ENCODE peak calls at places on chromosomes 3 and 15, in seven cellular contexts. One of them, this sample, is unnamed.

GRCh38 chr3:126490619-126491018 is 14.9 kb upstream of the ZXDC start:
- DNase-seq in stomach: no peak
- DNase-seq in cardiac muscle cell: no peak
- DNase-seq in HCT116: no peak
- DNase-seq in brain microvascular endothelial cell: no peak
- DNase-seq in uterus: no peak
- DNase-seq in dorsolateral prefrontal cortex: no peak
- DNase-seq in this sample: no peak

GRCh38 chr3:66744986-66745385 is 244.2 kb upstream of the LRIG1 start:
- DNase-seq in stomach: no peak
- DNase-seq in cardiac muscle cell: no peak
- DNase-seq in HCT116: no peak
- DNase-seq in brain microvascular endothelial cell: no peak
- DNase-seq in uterus: no peak
- DNase-seq in dorsolateral prefrontal cortex: no peak
- DNase-seq in this sample: no peak

GRCh38 chr15:28005004-28005527 is 94.0 kb downstream of the OCA2 start:
- DNase-seq in stomach: no peak
- DNase-seq in cardiac muscle cell: no peak
- DNase-seq in HCT116: no peak
- DNase-seq in brain microvascular endothelial cell: no peak
- DNase-seq in uterus: no peak
- DNase-seq in dorsolateral prefrontal cortex: no peak
- DNase-seq in this sample: no peak

GRCh38 chr15:34275154-34275553 is 50.3 kb downstream of the EMC4 start:
- DNase-seq in stomach: no peak
- DNase-seq in cardiac muscle cell: no peak
- DNase-seq in HCT116: no peak
- DNase-seq in brain microvascular endothelial cell: peak
- DNase-seq in uterus: no peak
- DNase-seq in dorsolateral prefrontal cortex: no peak
- DNase-seq in this sample: no peak

GRCh38 chr15:78174398-78174797 is 25.2 kb downstream of the IDH3A start:
- DNase-seq in stomach: no peak
- DNase-seq in cardiac muscle cell: no peak
- DNase-seq in HCT116: no peak
- DNase-seq in brain microvascular endothelial cell: no peak
- DNase-seq in uterus: no peak
- DNase-seq in dorsolateral prefrontal cortex: no peak
- DNase-seq in this sample: no peak

GRCh38 chr3:50157821-50158556 is 2.9 kb downstream of the SEMA3F start:
- DNase-seq in stomach: no peak
- DNase-seq in cardiac muscle cell: peak
- DNase-seq in HCT116: no peak
- DNase-seq in brain microvascular endothelial cell: no peak
- DNase-seq in uterus: no peak
- DNase-seq in dorsolateral prefrontal cortex: no peak
- DNase-seq in this sample: no peak

GRCh38 chr15:61000276-61000675 is 228.8 kb downstream of the RORA start:
- DNase-seq in stomach: no peak
- DNase-seq in cardiac muscle cell: no peak
- DNase-seq in HCT116: no peak
- DNase-seq in brain microvascular endothelial cell: no peak
- DNase-seq in uterus: no peak
- DNase-seq in dorsolateral prefrontal cortex: no peak
- DNase-seq in this sample: no peak

GRCh38 chr3:2706144-2706835 is 403.9 kb downstream of the IL5RA start:
- DNase-seq in stomach: no peak
- DNase-seq in cardiac muscle cell: no peak
- DNase-seq in HCT116: no peak
- DNase-seq in brain microvascular endothelial cell: no peak
- DNase-seq in uterus: no peak
- DNase-seq in dorsolateral prefrontal cortex: no peak
- DNase-seq in this sample: no peak

GRCh38 chr3:149990423-149990953 is 19.8 kb upstream of the PFN2 start:
- DNase-seq in stomach: no peak
- DNase-seq in cardiac muscle cell: no peak
- DNase-seq in HCT116: no peak
- DNase-seq in brain microvascular endothelial cell: no peak
- DNase-seq in uterus: no peak
- DNase-seq in dorsolateral prefrontal cortex: no peak
- DNase-seq in this sample: no peak

GRCh38 chr3:51386159-51386851 is 1.2 kb downstream of the MANF start:
- DNase-seq in stomach: no peak
- DNase-seq in cardiac muscle cell: no peak
- DNase-seq in HCT116: no peak
- DNase-seq in brain microvascular endothelial cell: no peak
- DNase-seq in uterus: no peak
- DNase-seq in dorsolateral prefrontal cortex: no peak
- DNase-seq in this sample: peak

GRCh38 chr3:12859840-12860239 is 18.5 kb upstream of the RPL32 start:
- DNase-seq in stomach: no peak
- DNase-seq in cardiac muscle cell: no peak
- DNase-seq in HCT116: no peak
- DNase-seq in brain microvascular endothelial cell: no peak
- DNase-seq in uterus: no peak
- DNase-seq in dorsolateral prefrontal cortex: no peak
- DNase-seq in this sample: no peak

GRCh38 chr15:25849431-25849921 is 13.7 kb downstream of the ATP10A start:
- DNase-seq in stomach: no peak
- DNase-seq in cardiac muscle cell: peak
- DNase-seq in HCT116: no peak
- DNase-seq in brain microvascular endothelial cell: peak
- DNase-seq in uterus: no peak
- DNase-seq in dorsolateral prefrontal cortex: no peak
- DNase-seq in this sample: peak

GRCh38 chr3:148710665-148711064 is 13.0 kb downstream of the AGTR1 start:
- DNase-seq in stomach: no peak
- DNase-seq in cardiac muscle cell: no peak
- DNase-seq in HCT116: no peak
- DNase-seq in brain microvascular endothelial cell: no peak
- DNase-seq in uterus: no peak
- DNase-seq in dorsolateral prefrontal cortex: no peak
- DNase-seq in this sample: no peak

GRCh38 chr3:160192310-160192709 is 32.9 kb upstream of the C3orf80 start:
- DNase-seq in stomach: no peak
- DNase-seq in cardiac muscle cell: no peak
- DNase-seq in HCT116: no peak
- DNase-seq in brain microvascular endothelial cell: no peak
- DNase-seq in uterus: no peak
- DNase-seq in dorsolateral prefrontal cortex: no peak
- DNase-seq in this sample: no peak

GRCh38 chr3:136860541-136860940 is 1.5 kb upstream of the NCK1 start:
- DNase-seq in stomach: no peak
- DNase-seq in cardiac muscle cell: peak
- DNase-seq in HCT116: no peak
- DNase-seq in brain microvascular endothelial cell: no peak
- DNase-seq in uterus: no peak
- DNase-seq in dorsolateral prefrontal cortex: no peak
- DNase-seq in this sample: no peak

GRCh38 chr15:62742409-62743171 is 300.0 kb upstream of the TPM1 start:
- DNase-seq in stomach: peak
- DNase-seq in cardiac muscle cell: peak
- DNase-seq in HCT116: peak
- DNase-seq in brain microvascular endothelial cell: peak
- DNase-seq in uterus: peak
- DNase-seq in dorsolateral prefrontal cortex: peak
- DNase-seq in this sample: peak

GRCh38 chr3:46673151-46674030 is 20.1 kb downstream of the ALS2CL start:
- DNase-seq in stomach: no peak
- DNase-seq in cardiac muscle cell: no peak
- DNase-seq in HCT116: no peak
- DNase-seq in brain microvascular endothelial cell: no peak
- DNase-seq in uterus: no peak
- DNase-seq in dorsolateral prefrontal cortex: peak
- DNase-seq in this sample: no peak

GRCh38 chr3:42501681-42502428 is 588 bp upstream of the VIPR1 start:
- DNase-seq in stomach: peak
- DNase-seq in cardiac muscle cell: peak
- DNase-seq in HCT116: no peak
- DNase-seq in brain microvascular endothelial cell: peak
- DNase-seq in uterus: peak
- DNase-seq in dorsolateral prefrontal cortex: no peak
- DNase-seq in this sample: peak

GRCh38 chr15:63997715-63998442 is 48.4 kb downstream of the DAPK2 start:
- DNase-seq in stomach: no peak
- DNase-seq in cardiac muscle cell: no peak
- DNase-seq in HCT116: no peak
- DNase-seq in brain microvascular endothelial cell: no peak
- DNase-seq in uterus: no peak
- DNase-seq in dorsolateral prefrontal cortex: no peak
- DNase-seq in this sample: no peak

GRCh38 chr3:115418583-115418982 is 204.7 kb upstream of the GAP43 start:
- DNase-seq in stomach: no peak
- DNase-seq in cardiac muscle cell: no peak
- DNase-seq in HCT116: no peak
- DNase-seq in brain microvascular endothelial cell: no peak
- DNase-seq in uterus: no peak
- DNase-seq in dorsolateral prefrontal cortex: no peak
- DNase-seq in this sample: no peak

GRCh38 chr3:33389908-33390307 is 50.3 kb downstream of the UBP1 start:
- DNase-seq in stomach: no peak
- DNase-seq in cardiac muscle cell: no peak
- DNase-seq in HCT116: no peak
- DNase-seq in brain microvascular endothelial cell: no peak
- DNase-seq in uterus: no peak
- DNase-seq in dorsolateral prefrontal cortex: no peak
- DNase-seq in this sample: no peak

GRCh38 chr15:68601206-68602197 is 22.7 kb downstream of the CORO2B start:
- DNase-seq in stomach: no peak
- DNase-seq in cardiac muscle cell: peak
- DNase-seq in HCT116: no peak
- DNase-seq in brain microvascular endothelial cell: no peak
- DNase-seq in uterus: peak
- DNase-seq in dorsolateral prefrontal cortex: no peak
- DNase-seq in this sample: no peak

GRCh38 chr3:157123621-157124020 is 36.3 kb downstream of the CCNL1 start:
- DNase-seq in stomach: no peak
- DNase-seq in cardiac muscle cell: no peak
- DNase-seq in HCT116: no peak
- DNase-seq in brain microvascular endothelial cell: no peak
- DNase-seq in uterus: no peak
- DNase-seq in dorsolateral prefrontal cortex: no peak
- DNase-seq in this sample: no peak

GRCh38 chr3:22241110-22241509 is 490.1 kb upstream of the ZNF385D start:
- DNase-seq in stomach: no peak
- DNase-seq in cardiac muscle cell: no peak
- DNase-seq in HCT116: no peak
- DNase-seq in brain microvascular endothelial cell: no peak
- DNase-seq in uterus: no peak
- DNase-seq in dorsolateral prefrontal cortex: no peak
- DNase-seq in this sample: no peak

GRCh38 chr3:57331078-57331477 is 38.6 kb upstream of the ASB14 start:
- DNase-seq in stomach: no peak
- DNase-seq in cardiac muscle cell: no peak
- DNase-seq in HCT116: no peak
- DNase-seq in brain microvascular endothelial cell: no peak
- DNase-seq in uterus: no peak
- DNase-seq in dorsolateral prefrontal cortex: no peak
- DNase-seq in this sample: no peak

GRCh38 chr3:178826437-178827010 is 245.1 kb downstream of the ZMAT3 start:
- DNase-seq in stomach: no peak
- DNase-seq in cardiac muscle cell: no peak
- DNase-seq in HCT116: no peak
- DNase-seq in brain microvascular endothelial cell: no peak
- DNase-seq in uterus: no peak
- DNase-seq in dorsolateral prefrontal cortex: no peak
- DNase-seq in this sample: no peak
- H3K4me3 ChIP-seq in stomach: no peak
- H3K4me3 ChIP-seq in cardiac muscle cell: no peak
- H3K4me3 ChIP-seq in HCT116: no peak
- H3K4me3 ChIP-seq in brain microvascular endothelial cell: no peak
- H3K4me3 ChIP-seq in uterus: no peak
- H3K4me3 ChIP-seq in dorsolateral prefrontal cortex: no peak
- H3K4me3 ChIP-seq in this sample: no peak

GRCh38 chr15:51162865-51163762 is 68.4 kb upstream of the TNFAIP8L3 start:
- DNase-seq in stomach: peak
- DNase-seq in cardiac muscle cell: peak
- DNase-seq in HCT116: peak
- DNase-seq in brain microvascular endothelial cell: peak
- DNase-seq in uterus: peak
- DNase-seq in dorsolateral prefrontal cortex: peak
- DNase-seq in this sample: no peak

GRCh38 chr15:51161491-51162260 is 67.0 kb upstream of the TNFAIP8L3 start:
- DNase-seq in stomach: no peak
- DNase-seq in cardiac muscle cell: no peak
- DNase-seq in HCT116: no peak
- DNase-seq in brain microvascular endothelial cell: peak
- DNase-seq in uterus: no peak
- DNase-seq in dorsolateral prefrontal cortex: no peak
- DNase-seq in this sample: no peak

GRCh38 chr15:51160484-51160883 is 65.8 kb upstream of the TNFAIP8L3 start:
- DNase-seq in stomach: no peak
- DNase-seq in cardiac muscle cell: no peak
- DNase-seq in HCT116: no peak
- DNase-seq in brain microvascular endothelial cell: no peak
- DNase-seq in uterus: no peak
- DNase-seq in dorsolateral prefrontal cortex: peak
- DNase-seq in this sample: no peak

GRCh38 chr15:51168700-51169099 is 74.0 kb upstream of the TNFAIP8L3 start:
- DNase-seq in stomach: no peak
- DNase-seq in cardiac muscle cell: no peak
- DNase-seq in HCT116: no peak
- DNase-seq in brain microvascular endothelial cell: no peak
- DNase-seq in uterus: no peak
- DNase-seq in dorsolateral prefrontal cortex: no peak
- DNase-seq in this sample: no peak

DNA sequence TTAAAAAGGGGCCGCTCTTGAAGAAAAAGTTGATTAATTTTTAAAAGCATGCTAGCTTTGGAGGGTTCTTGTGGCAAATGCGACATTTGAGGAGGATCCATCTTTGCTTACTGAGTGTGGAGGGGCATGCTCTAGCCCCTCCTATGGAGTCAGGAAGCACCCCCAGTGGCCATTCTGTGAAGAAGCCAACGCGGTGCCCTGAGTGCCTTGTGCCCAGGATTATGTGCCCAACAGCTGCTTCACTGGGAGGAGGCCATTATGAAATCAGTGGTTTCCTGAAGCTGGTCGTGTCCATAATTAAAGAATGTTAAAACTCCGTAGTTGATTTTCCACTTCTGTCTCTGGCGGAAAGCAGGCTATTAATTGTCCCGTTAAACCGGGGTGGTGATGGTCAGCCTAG is 69.1 kb upstream of the TNFAIP8L3 start:
- DNase-seq in stomach: no peak
- DNase-seq in cardiac muscle cell: no peak
- DNase-seq in HCT116: no peak
- DNase-seq in brain microvascular endothelial cell: no peak
- DNase-seq in uterus: no peak
- DNase-seq in dorsolateral prefrontal cortex: no peak
- DNase-seq in this sample: no peak
- TF ChIP-seq CTCF in stomach: no peak
- TF ChIP-seq CTCF in cardiac muscle cell: no peak
- TF ChIP-seq CTCF in HCT116: peak
- TF ChIP-seq CTCF in brain microvascular endothelial cell: peak
- TF ChIP-seq CTCF in uterus: no peak
- TF ChIP-seq CTCF in dorsolateral prefrontal cortex: no peak
- TF ChIP-seq CTCF in this sample: no peak

GRCh38 chr15:85329561-85330421 is 50.6 kb upstream of the AKAP13 start:
- DNase-seq in stomach: no peak
- DNase-seq in cardiac muscle cell: peak
- DNase-seq in HCT116: no peak
- DNase-seq in brain microvascular endothelial cell: peak
- DNase-seq in uterus: no peak
- DNase-seq in dorsolateral prefrontal cortex: no peak
- DNase-seq in this sample: no peak
- H3K27ac ChIP-seq in stomach: peak
- H3K27ac ChIP-seq in cardiac muscle cell: no peak
- H3K27ac ChIP-seq in HCT116: no peak
- H3K27ac ChIP-seq in brain microvascular endothelial cell: peak
- H3K27ac ChIP-seq in uterus: peak
- H3K27ac ChIP-seq in dorsolateral prefrontal cortex: no peak
- H3K27ac ChIP-seq in this sample: peak

GRCh38 chr3:84209473-84209872 is 749.3 kb upstream of the CADM2 start:
- DNase-seq in stomach: no peak
- DNase-seq in cardiac muscle cell: no peak
- DNase-seq in HCT116: no peak
- DNase-seq in brain microvascular endothelial cell: no peak
- DNase-seq in uterus: no peak
- DNase-seq in dorsolateral prefrontal cortex: no peak
- DNase-seq in this sample: no peak
- H3K4me3 ChIP-seq in stomach: no peak
- H3K4me3 ChIP-seq in cardiac muscle cell: no peak
- H3K4me3 ChIP-seq in HCT116: no peak
- H3K4me3 ChIP-seq in brain microvascular endothelial cell: no peak
- H3K4me3 ChIP-seq in uterus: no peak
- H3K4me3 ChIP-seq in dorsolateral prefrontal cortex: no peak
- H3K4me3 ChIP-seq in this sample: no peak